ENCODE peak calls at places on chromosomes 3 and 15, in four cellular contexts. W is sciatic nerve, L is CD14-positive monocyte, B is AG10803. Q is an unnamed sample.
A peak's percentile ranks its signal among the peaks of the same experiment; 100 is the strongest.

GRCh38 chr3:8619548-8619947 is 25.1 kb downstream of the SSUH2 start:
- DNase-seq in W (no peak), L (no peak), B (peak; percentile 35), Q (peak; percentile 56)

GRCh38 chr3:14524311-14524711 is 15.8 kb downstream of the GRIP2 start:
- DNase-seq in W (peak; percentile 59), L (no peak), B (no peak), Q (no peak)

GRCh38 chr15:71687902-71688508 is 122.3 kb upstream of the NR2E3 start:
- DNase-seq in W (no peak), L (no peak), B (no peak), Q (peak; percentile 61)

GRCh38 chr15:88395241-88395640 is 71.9 kb downstream of the MRPL46 start:
- DNase-seq in W (no peak), L (no peak), B (no peak), Q (no peak)

GRCh38 chr3:57142335-57142734 is 22.8 kb downstream of the IL17RD start:
- DNase-seq in W (no peak), L (no peak), B (no peak), Q (no peak)

GRCh38 chr3:50269977-50270413 is 1.0 kb downstream of the SEMA3B start:
- DNase-seq in W (no peak), L (no peak), B (peak; percentile 47), Q (peak; percentile 78)

GRCh38 chr3:10501664-10502052 is 3.7 kb downstream of the ATP2B2 start:
- DNase-seq in W (no peak), L (no peak), B (no peak), Q (no peak)

GRCh38 chr3:141940204-141940776 is 63.8 kb downstream of the ATP1B3 start:
- DNase-seq in W (no peak), L (no peak), B (peak; percentile 58), Q (peak; percentile 95)

GRCh38 chr3:134897391-134898131 is 102.5 kb downstream of the EPHB1 start:
- DNase-seq in W (no peak), L (no peak), B (no peak), Q (no peak)

GRCh38 chr3:40616420-40616819 is 91.7 kb downstream of the ZNF621 start:
- DNase-seq in W (no peak), L (no peak), B (no peak), Q (no peak)

GRCh38 chr3:63960048-63960711 is 48.0 kb upstream of the SCAANT1 start:
- DNase-seq in W (peak; percentile 62), L (no peak), B (peak; percentile 70), Q (peak; percentile 72)

GRCh38 chr15:94327356-94327936 is 96.1 kb downstream of the MCTP2 start:
- DNase-seq in W (no peak), L (no peak), B (peak; percentile 45), Q (peak; percentile 3)

GRCh38 chr3:129793356-129793755 is 100.2 kb downstream of the TMCC1 start:
- DNase-seq in W (no peak), L (no peak), B (peak; percentile 29), Q (no peak)

Q was measured in EL.